ENCODE peak calls at places on chromosomes 16 and 17, in five cellular contexts. One of them, this sample, is unnamed.

GRCh38 chr16:57270221-57271062 is 14.0 kb downstream of the PLLP start:
- DNase-seq in A549: no peak
- DNase-seq in IMR-90: no peak
- DNase-seq in H1: no peak
- DNase-seq in K562: no peak
- DNase-seq in this sample: no peak

GRCh38 chr17:8016632-8017424 is 14.4 kb downstream of the GUCY2D start:
- DNase-seq in A549: peak
- DNase-seq in IMR-90: no peak
- DNase-seq in H1: peak
- DNase-seq in K562: peak
- DNase-seq in this sample: no peak

GRCh38 chr16:11619327-11619851 is 32.7 kb upstream of the LITAF start:
- DNase-seq in A549: no peak
- DNase-seq in IMR-90: no peak
- DNase-seq in H1: no peak
- DNase-seq in K562: no peak
- DNase-seq in this sample: no peak

GRCh38 chr16:50066482-50067289 is 916 bp downstream of the HEATR3 start:
- DNase-seq in A549: no peak
- DNase-seq in IMR-90: no peak
- DNase-seq in H1: no peak
- DNase-seq in K562: no peak
- DNase-seq in this sample: no peak

GRCh38 chr16:53087101-53087500 is 32.3 kb downstream of the CHD9 start:
- DNase-seq in A549: no peak
- DNase-seq in IMR-90: peak
- DNase-seq in H1: no peak
- DNase-seq in K562: no peak
- DNase-seq in this sample: no peak

GRCh38 chr17:41263212-41263611 is 2.0 kb upstream of the KRTAP9-6 start:
- DNase-seq in A549: no peak
- DNase-seq in IMR-90: no peak
- DNase-seq in H1: no peak
- DNase-seq in K562: no peak
- DNase-seq in this sample: no peak

GRCh38 chr17:8121531-8122390 is 2.1 kb downstream of the HES7 start:
- DNase-seq in A549: peak
- DNase-seq in IMR-90: peak
- DNase-seq in H1: no peak
- DNase-seq in K562: peak
- DNase-seq in this sample: no peak

GRCh38 chr17:68198931-68199836 is 48.7 kb upstream of the AMZ2 start:
- DNase-seq in A549: peak
- DNase-seq in IMR-90: no peak
- DNase-seq in H1: no peak
- DNase-seq in K562: no peak
- DNase-seq in this sample: no peak

GRCh38 chr17:73706858-73707257 is 62.6 kb upstream of the SDK2 start:
- DNase-seq in A549: no peak
- DNase-seq in IMR-90: no peak
- DNase-seq in H1: no peak
- DNase-seq in K562: no peak
- DNase-seq in this sample: no peak

GRCh38 chr16:22668318-22668717 is 145.6 kb upstream of the HS3ST2 start:
- DNase-seq in A549: no peak
- DNase-seq in IMR-90: no peak
- DNase-seq in H1: no peak
- DNase-seq in K562: no peak
- DNase-seq in this sample: no peak

GRCh38 chr17:81854974-81855774 is 5.2 kb downstream of the P4HB start:
- DNase-seq in A549: no peak
- DNase-seq in IMR-90: no peak
- DNase-seq in H1: no peak
- DNase-seq in K562: no peak
- DNase-seq in this sample: no peak

GRCh38 chr16:10509534-10510025 is 70.8 kb downstream of the EMP2 start:
- DNase-seq in A549: peak
- DNase-seq in IMR-90: peak
- DNase-seq in H1: peak
- DNase-seq in K562: peak
- DNase-seq in this sample: peak

GRCh38 chr16:72908362-72908838 is 139.5 kb downstream of the ZFHX3 start:
- DNase-seq in A549: no peak
- DNase-seq in IMR-90: no peak
- DNase-seq in H1: no peak
- DNase-seq in K562: no peak
- DNase-seq in this sample: no peak

GRCh38 chr17:57284984-57285646 is 28.8 kb downstream of the MSI2 start:
- DNase-seq in A549: no peak
- DNase-seq in IMR-90: no peak
- DNase-seq in H1: no peak
- DNase-seq in K562: peak
- DNase-seq in this sample: peak

GRCh38 chr16:1772362-1772907 is at the start of gene EME2:
- DNase-seq in A549: peak
- DNase-seq in IMR-90: peak
- DNase-seq in H1: no peak
- DNase-seq in K562: peak
- DNase-seq in this sample: peak
- TF ChIP-seq MAFK in A549: no peak
- TF ChIP-seq MAFK in IMR-90: no peak
- TF ChIP-seq MAFK in H1: no peak
- TF ChIP-seq MAFK in K562: no peak
- TF ChIP-seq MAFK in this sample: no peak

DNA sequence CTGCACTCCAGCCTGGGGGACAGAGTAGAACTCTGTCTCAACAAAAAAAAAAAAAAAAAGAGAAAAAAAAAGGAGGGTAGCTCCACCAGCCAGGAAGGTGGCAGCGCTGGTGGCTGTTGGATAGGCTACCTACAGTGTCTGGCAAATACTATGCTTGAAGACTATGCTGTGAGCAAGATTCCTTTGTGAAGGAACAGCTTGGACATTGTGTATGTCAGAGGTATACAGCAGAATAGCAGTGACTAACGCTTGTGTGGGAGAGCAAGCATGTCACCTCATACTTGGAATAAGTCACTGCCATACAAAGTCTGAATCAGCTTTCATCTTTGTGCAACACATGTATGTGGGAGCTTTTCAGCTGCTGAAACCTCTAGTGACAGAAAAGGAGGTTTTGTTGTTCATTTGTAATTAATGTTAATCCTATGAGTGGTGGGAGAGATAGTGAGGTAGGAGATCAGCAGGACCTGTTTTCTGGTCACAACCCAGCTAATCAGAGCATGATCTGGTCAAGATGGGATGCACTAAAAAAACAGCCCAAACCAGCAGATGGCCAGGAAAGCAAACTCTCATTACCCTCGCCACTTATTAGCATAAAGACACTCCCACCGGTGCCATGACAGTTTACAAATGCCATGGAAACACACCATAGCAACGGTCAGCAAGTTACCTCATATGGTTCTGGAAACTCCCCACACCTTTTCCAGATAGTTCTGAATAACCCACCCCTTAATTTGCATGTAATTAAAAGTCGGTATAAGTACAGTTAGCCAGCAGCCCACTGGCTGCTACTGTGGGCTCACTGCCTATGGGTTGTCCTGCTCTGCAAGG is 6.8 kb upstream of the ITGAD start:
- DNase-seq in A549: peak
- DNase-seq in IMR-90: peak
- DNase-seq in H1: no peak
- DNase-seq in K562: no peak
- DNase-seq in this sample: no peak
- TF ChIP-seq MAFK in A549: peak
- TF ChIP-seq MAFK in IMR-90: peak
- TF ChIP-seq MAFK in H1: no peak
- TF ChIP-seq MAFK in K562: no peak
- TF ChIP-seq MAFK in this sample: no peak

DNA sequence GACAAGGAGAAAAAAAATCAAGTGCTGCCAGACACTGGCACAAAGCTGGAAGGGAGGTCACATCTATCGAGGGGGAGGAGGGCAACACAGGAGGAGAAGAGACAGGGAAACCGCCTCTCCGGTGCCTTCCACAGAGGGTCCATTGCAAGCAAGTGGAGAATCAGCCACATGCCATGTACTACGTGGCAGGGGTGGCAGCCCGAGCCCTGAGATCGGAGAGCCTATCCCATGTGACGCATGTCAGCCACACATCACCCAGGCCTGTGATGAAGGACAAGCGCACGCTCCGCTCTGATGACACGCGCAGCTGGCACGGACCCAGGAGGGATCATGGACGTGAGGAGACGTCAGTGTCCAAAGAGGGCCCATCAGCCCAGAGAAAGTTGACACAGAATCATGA is 30.1 kb downstream of the ADCY9 start:
- DNase-seq in A549: no peak
- DNase-seq in IMR-90: no peak
- DNase-seq in H1: no peak
- DNase-seq in K562: no peak
- DNase-seq in this sample: no peak
- TF ChIP-seq MAFK in A549: no peak
- TF ChIP-seq MAFK in IMR-90: no peak
- TF ChIP-seq MAFK in H1: no peak
- TF ChIP-seq MAFK in K562: no peak
- TF ChIP-seq MAFK in this sample: no peak

DNA sequence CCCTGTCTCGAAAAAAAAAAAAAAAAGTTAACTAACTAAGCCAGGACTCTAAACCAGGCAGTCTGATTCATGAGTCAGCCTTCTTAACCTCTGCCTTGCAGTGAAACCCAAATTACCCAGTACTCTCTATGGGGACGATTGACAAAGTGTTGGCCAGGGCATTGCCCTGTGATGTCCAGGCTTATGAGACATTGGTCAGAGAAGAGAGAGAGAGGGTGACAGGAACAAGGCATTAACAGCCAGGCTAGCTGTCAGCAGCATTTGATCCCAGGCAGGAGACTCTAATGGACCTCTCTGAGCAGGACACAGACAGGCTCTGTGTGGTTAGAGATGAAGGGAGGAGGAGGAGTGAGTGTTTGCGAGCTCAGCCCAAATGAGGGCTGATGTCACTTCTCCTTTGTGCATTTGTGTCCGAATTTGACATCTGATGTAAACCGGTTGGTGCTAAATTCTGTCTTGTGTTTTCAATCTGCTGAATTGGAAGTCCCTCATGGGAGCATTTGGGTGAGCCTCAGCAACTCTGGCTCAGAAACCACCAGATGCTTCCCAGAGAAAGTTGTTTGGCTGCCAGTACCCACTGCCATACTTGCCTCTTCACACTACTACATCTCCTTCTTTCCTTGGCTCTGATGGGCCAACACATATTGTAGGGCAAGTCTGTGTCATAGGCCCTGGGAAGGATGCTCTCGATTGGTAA is 4.3 kb upstream of the MYL4 start:
- DNase-seq in A549: no peak
- DNase-seq in IMR-90: peak
- DNase-seq in H1: no peak
- DNase-seq in K562: no peak
- DNase-seq in this sample: no peak
- TF ChIP-seq MAFK in A549: no peak
- TF ChIP-seq MAFK in IMR-90: no peak
- TF ChIP-seq MAFK in H1: no peak
- TF ChIP-seq MAFK in K562: peak
- TF ChIP-seq MAFK in this sample: no peak

GRCh38 chr16:89957214-89957785 is 8.7 kb downstream of the DEF8 start:
- DNase-seq in A549: no peak
- DNase-seq in IMR-90: no peak
- DNase-seq in H1: no peak
- DNase-seq in K562: no peak
- DNase-seq in this sample: no peak

GRCh38 chr16:89960966-89961365 is 12.4 kb downstream of the DEF8 start:
- DNase-seq in A549: no peak
- DNase-seq in IMR-90: no peak
- DNase-seq in H1: no peak
- DNase-seq in K562: no peak
- DNase-seq in this sample: no peak

GRCh38 chr16:89958596-89958995 is 10.0 kb downstream of the DEF8 start:
- DNase-seq in A549: no peak
- DNase-seq in IMR-90: no peak
- DNase-seq in H1: no peak
- DNase-seq in K562: no peak
- DNase-seq in this sample: no peak

GRCh38 chr16:89956511-89957213 is 8.1 kb downstream of the DEF8 start:
- DNase-seq in A549: no peak
- DNase-seq in IMR-90: no peak
- DNase-seq in H1: no peak
- DNase-seq in K562: no peak
- DNase-seq in this sample: no peak

GRCh38 chr16:89958068-89958467 is 9.5 kb downstream of the DEF8 start:
- DNase-seq in A549: peak
- DNase-seq in IMR-90: peak
- DNase-seq in H1: no peak
- DNase-seq in K562: peak
- DNase-seq in this sample: peak
- TF ChIP-seq MAFK in A549: no peak
- TF ChIP-seq MAFK in IMR-90: no peak
- TF ChIP-seq MAFK in H1: no peak
- TF ChIP-seq MAFK in K562: no peak
- TF ChIP-seq MAFK in this sample: no peak

This sample was measured in HepG2.